ENCODE peak calls at places on chromosome 9, in eight cellular contexts. Z, N, H, J, G, X, W and O are unnamed samples.
A peak's percentile ranks its signal among the peaks of the same experiment; 100 is the strongest.

GRCh38 chr9:11792870-11793269 is 900.3 kb upstream of the TYRP1 start:
- DNase-seq in Z (no peak), G (no peak), W (no peak), J (no peak), N (no peak), X (no peak), H (no peak), O (no peak)

GRCh38 chr9:7369384-7369821 is 430.2 kb downstream of the DMAC1 start:
- DNase-seq in G (no peak), N (no peak), Z (no peak), H (no peak), J (no peak), X (no peak), W (no peak), O (no peak)

GRCh38 chr9:8750639-8751041 is 951.1 kb upstream of the DMAC1 start:
- DNase-seq in G (no peak), X (no peak), W (no peak), J (peak; percentile 53), H (no peak), Z (no peak), N (no peak), O (no peak)

GRCh38 chr9:93576296-93577044 is at the start of gene PHF2:
- DNase-seq in G (no peak), X (no peak), H (peak; percentile 59), N (no peak), W (no peak), Z (no peak), J (peak; percentile 60), O (no peak)

GRCh38 chr9:115640887-115641286 is 512.7 kb upstream of the PAPPA start:
- DNase-seq in G (no peak), N (no peak), X (no peak), Z (no peak), J (peak; percentile 78), H (peak; percentile 52), W (no peak), O (no peak)

GRCh38 chr9:92964981-92965758 is 17.8 kb downstream of the FGD3 start:
- DNase-seq in G (no peak), W (peak; percentile 27), J (no peak), N (no peak), Z (peak; percentile 49), X (no peak), H (no peak), O (no peak)

GRCh38 chr9:33198163-33198562 is 31.0 kb upstream of the B4GALT1 start:
- DNase-seq in N (no peak), G (no peak), H (no peak), W (no peak), J (peak; percentile 84), X (no peak), Z (no peak), O (no peak)

GRCh38 chr9:83981126-83981871 is 694 bp downstream of the RMI1 start:
- DNase-seq in Z (peak; percentile 12), J (peak; percentile 72), H (peak; percentile 58), W (peak; percentile 66), X (peak; percentile 51), N (peak; percentile 73), G (peak; percentile 7), O (no peak)

GRCh38 chr9:136052991-136053756 is 41.9 kb downstream of the NACC2 start:
- DNase-seq in H (peak; percentile 21), G (no peak), Z (no peak), N (no peak), J (no peak), W (no peak), X (no peak), O (no peak)

GRCh38 chr9:22483528-22484060 is 37.0 kb downstream of the DMRTA1 start:
- DNase-seq in G (no peak), X (no peak), H (no peak), W (no peak), J (no peak), Z (no peak), N (no peak), O (no peak)

GRCh38 chr9:133371261-133371711 is 4.6 kb downstream of the SURF4 start:
- DNase-seq in J (no peak), N (no peak), H (no peak), Z (peak; percentile 62), G (peak; percentile 63), X (no peak), W (no peak), O (no peak)

GRCh38 chr9:137064027-137064879 is 6.1 kb downstream of the SAPCD2 start:
- DNase-seq in J (peak; percentile 77), Z (peak; percentile 37), W (peak; percentile 32), X (peak; percentile 51), N (peak; percentile 76), H (peak; percentile 71), G (peak; percentile 48), O (no peak)

GRCh38 chr9:108859459-108860114 is 2.5 kb upstream of the ACTL7A start:
- DNase-seq in N (no peak), X (no peak), W (no peak), J (peak; percentile 27), Z (no peak), H (peak; percentile 91), G (no peak), O (no peak)

GRCh38 chr9:128191406-128192046 is at the start of gene CIZ1:
- DNase-seq in G (peak; percentile 69), W (peak; percentile 47), J (peak; percentile 93), N (peak; percentile 80), H (peak; percentile 92), X (peak; percentile 67), Z (peak; percentile 65), O (peak; percentile 57)

GRCh38 chr9:20732118-20732517 is 48.1 kb downstream of the FOCAD start:
- DNase-seq in J (peak; percentile 14), H (peak; percentile 55), N (no peak), Z (no peak), W (no peak), G (no peak), X (no peak), O (no peak)

GRCh38 chr9:96554801-96555566 is 64.7 kb downstream of the CDC14B start:
- DNase-seq in W (no peak), G (no peak), H (no peak), J (peak; percentile 54), X (no peak), Z (no peak), N (no peak), O (no peak)

GRCh38 chr9:127455299-127455992 is 4.1 kb downstream of the LRSAM1 start:
- DNase-seq in H (no peak), J (peak; percentile 37), X (no peak), G (no peak), W (peak; percentile 84), Z (no peak), N (peak; percentile 40), O (no peak)

GRCh38 chr9:76688471-76689238 is 75.6 kb upstream of the PCA3 start:
- DNase-seq in Z (no peak), N (no peak), W (peak; percentile 25), G (no peak), H (no peak), X (no peak), J (peak; percentile 77), O (no peak)

GRCh38 chr9:110198357-110198756 is 9.6 kb downstream of the C9orf152 start:
- DNase-seq in X (peak; percentile 55), J (no peak), W (no peak), H (no peak), G (no peak), Z (no peak), N (no peak), O (no peak)

GRCh38 chr9:124357591-124358361 is 57.5 kb downstream of the PSMB7 start:
- DNase-seq in Z (no peak), G (no peak), H (no peak), J (no peak), N (no peak), X (no peak), W (no peak), O (no peak)

GRCh38 chr9:83708515-83709158 is 879 bp upstream of the UBQLN1 start:
- DNase-seq in X (peak; percentile 59), Z (no peak), G (peak; percentile 27), W (peak; percentile 84), J (peak; percentile 66), H (peak; percentile 69), N (peak; percentile 79), O (no peak)

GRCh38 chr9:36471359-36471758 is 71.3 kb upstream of the RNF38 start:
- DNase-seq in X (no peak), G (no peak), N (no peak), Z (no peak), H (no peak), J (no peak), W (no peak), O (no peak)

GRCh38 chr9:131885144-131885609 is 145.3 kb upstream of the RAPGEF1 start:
- DNase-seq in X (no peak), H (no peak), G (no peak), J (peak; percentile 63), Z (no peak), N (no peak), W (no peak), O (no peak)

GRCh38 chr9:124766326-124766725 is 4.8 kb downstream of the NR6A1 start:
- DNase-seq in W (no peak), G (no peak), H (no peak), N (no peak), Z (no peak), X (no peak), J (no peak), O (no peak)

GRCh38 chr9:93059097-93059959 is 827 bp downstream of the SUSD3 start:
- DNase-seq in G (no peak), N (no peak), X (no peak), W (peak; percentile 57), H (no peak), J (no peak), Z (peak; percentile 22), O (no peak)

GRCh38 chr9:35070823-35071813 is 1.3 kb downstream of the VCP start:
- DNase-seq in X (peak; percentile 37), J (peak; percentile 39), H (peak; percentile 36), Z (no peak), G (no peak), W (no peak), N (no peak), O (no peak)

GRCh38 chr9:5442400-5443011 is 4.8 kb upstream of the PLGRKT start:
- DNase-seq in W (peak; percentile 67), N (peak; percentile 43), J (peak; percentile 73), X (peak; percentile 34), H (peak; percentile 4), Z (no peak), G (no peak), O (no peak)